ENCODE peak calls at places on chromosomes 5 and 9, in ten cellular contexts. N is endothelial cell of umbilical vein, B is spleen, R is upper lobe of left lung, O is K562, S is ovary, Q is heart left ventricle, G is IMR-90, U is GM12878, A is thyroid gland. Z is an unnamed sample.

GRCh38 chr9:33791117-33791516 is 4.2 kb upstream of the PRSS3 start:
- DNase-seq in Q (no peak), O (no peak), S (no peak), A (no peak), N (peak), B (no peak), G (peak), R (no peak), U (no peak), Z (no peak)

GRCh38 chr5:110916373-110917049 is 155.0 kb upstream of the TSLP start:
- DNase-seq in R (no peak), A (no peak), N (no peak), O (no peak), U (no peak), G (peak), B (no peak), S (no peak), Q (no peak), Z (peak)

GRCh38 chr5:175654346-175654745 is 3.5 kb upstream of the HRH2 start:
- DNase-seq in Q (no peak), N (no peak), U (no peak), R (no peak), S (no peak), A (peak), B (no peak), G (no peak), O (no peak), Z (no peak)

GRCh38 chr5:139910901-139911300 is 115.3 kb downstream of the PSD2 start:
- DNase-seq in A (no peak), G (no peak), O (no peak), N (no peak), B (peak), R (no peak), S (no peak), U (no peak), Q (no peak), Z (no peak)

GRCh38 chr5:54616031-54616430 is 98.5 kb downstream of the SNX18 start:
- DNase-seq in A (peak), N (no peak), S (peak), R (no peak), B (no peak), G (peak), O (no peak), Q (no peak), U (no peak), Z (no peak)

GRCh38 chr5:4514067-4514648 is 626.0 kb upstream of the ADAMTS16 start:
- DNase-seq in Q (no peak), A (no peak), S (no peak), O (no peak), G (no peak), B (no peak), U (no peak), R (no peak), N (no peak), Z (no peak)

GRCh38 chr9:127121628-127122175 is 733 bp downstream of the ANGPTL2 start:
- DNase-seq in Q (no peak), S (peak), U (no peak), G (peak), R (peak), B (no peak), N (no peak), A (no peak), O (no peak), Z (no peak)

GRCh38 chr5:131589510-131590348 is 45.3 kb downstream of the RAPGEF6 start:
- DNase-seq in N (peak), Q (no peak), U (peak), R (no peak), G (peak), S (peak), O (peak), B (no peak), A (no peak), Z (peak)

GRCh38 chr9:91421987-91422765 is 1.5 kb downstream of the NFIL3 start:
- DNase-seq in S (no peak), R (no peak), O (no peak), Q (no peak), A (peak), U (no peak), N (peak), B (no peak), G (peak), Z (peak)
- TF ChIP-seq POLR2A in S (no peak), R (no peak), O (no peak), Q (peak), A (no peak), U (no peak), N (no peak), B (no peak), G (peak), Z (no peak)

DNA sequence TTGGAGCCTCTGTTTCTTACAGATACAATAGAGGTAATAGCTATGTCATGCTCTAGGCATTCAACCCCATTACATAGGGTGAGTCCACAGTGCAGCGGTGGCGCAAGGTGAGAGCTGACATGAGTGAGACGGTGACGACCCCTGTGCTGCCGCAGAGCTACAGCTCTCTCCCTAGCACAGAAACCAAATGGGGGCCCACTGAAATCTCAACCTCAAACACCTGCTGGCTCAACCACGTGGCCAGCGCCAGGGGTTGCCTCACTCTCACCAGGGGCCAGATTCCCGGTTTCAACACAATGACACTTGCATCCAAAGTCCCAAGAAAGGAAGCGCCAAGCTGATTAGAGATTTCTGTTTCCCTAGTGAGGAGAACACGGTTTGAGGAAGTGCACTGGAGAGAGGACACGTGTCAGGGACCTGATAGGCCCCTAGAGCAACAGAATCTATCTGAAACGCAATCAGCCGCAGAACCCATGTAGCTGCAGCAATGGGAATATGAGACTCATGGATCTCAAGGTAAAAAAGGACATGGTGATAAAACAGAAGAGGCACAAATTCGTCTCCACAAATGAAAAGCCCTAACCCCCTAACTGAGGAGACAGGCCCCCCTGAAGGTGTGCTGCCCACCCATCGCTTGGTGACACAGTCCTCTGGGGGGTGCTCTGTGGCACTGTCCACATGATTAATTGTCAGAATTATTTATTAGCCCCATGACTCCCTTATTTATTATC is 114.3 kb downstream of the CRB2 start:
- DNase-seq in A (no peak), S (no peak), B (no peak), N (no peak), U (no peak), Q (no peak), G (no peak), R (no peak), O (no peak), Z (no peak)
- TF ChIP-seq POLR2A in A (no peak), S (no peak), B (no peak), N (no peak), U (no peak), Q (no peak), G (no peak), R (no peak), O (no peak), Z (no peak)

GRCh38 chr9:35687972-35688557 is 1.7 kb downstream of the TPM2 start:
- DNase-seq in G (no peak), R (no peak), N (no peak), U (no peak), O (no peak), Q (no peak), B (no peak), A (no peak), S (no peak), Z (no peak)
- TF ChIP-seq POLR2A in G (no peak), R (no peak), N (no peak), U (no peak), O (no peak), Q (no peak), B (no peak), A (no peak), S (no peak), Z (no peak)

GRCh38 chr5:67093259-67093658 is 103.3 kb downstream of the CD180 start:
- DNase-seq in O (no peak), Q (no peak), R (no peak), G (no peak), U (no peak), N (no peak), S (no peak), B (no peak), A (no peak), Z (no peak)

GRCh38 chr5:67092447-67093023 is 104.1 kb downstream of the CD180 start:
- DNase-seq in Q (no peak), A (peak), N (no peak), B (no peak), G (peak), S (no peak), U (no peak), O (no peak), R (no peak), Z (no peak)

GRCh38 chr5:67090593-67090992 is 106.0 kb downstream of the CD180 start:
- DNase-seq in B (no peak), O (no peak), Q (no peak), G (no peak), U (no peak), A (no peak), R (no peak), N (no peak), S (no peak), Z (no peak)

GRCh38 chr5:67094476-67095300 is 101.9 kb downstream of the CD180 start:
- DNase-seq in Q (no peak), N (peak), A (peak), R (no peak), U (no peak), G (peak), O (no peak), S (no peak), B (no peak), Z (no peak)

DNA sequence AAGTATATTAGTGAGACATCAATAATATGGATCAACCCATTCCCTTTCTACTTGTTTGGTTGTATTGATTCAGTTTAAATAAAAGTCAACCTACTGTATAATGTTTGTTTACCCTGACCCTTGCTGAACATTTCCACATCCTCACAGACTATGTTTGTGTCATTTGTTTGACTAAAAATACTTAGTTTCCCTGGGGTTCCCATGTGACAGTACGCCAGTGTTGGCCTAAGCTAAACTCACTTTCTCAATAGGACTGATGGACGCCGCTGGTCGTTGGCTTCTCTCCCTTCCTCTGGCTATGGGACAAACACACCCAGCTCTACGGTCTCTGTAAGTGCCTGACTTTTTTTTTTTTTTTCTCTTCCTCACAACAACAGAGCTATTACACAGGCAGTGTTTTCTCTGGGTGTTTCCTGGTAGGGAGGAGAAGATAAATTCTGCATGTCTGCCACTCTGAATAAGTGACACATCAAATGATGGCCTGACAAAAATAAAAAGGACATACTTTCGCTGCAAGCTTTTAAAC is 101.2 kb downstream of the CD180 start:
- DNase-seq in N (peak), B (no peak), A (peak), O (no peak), Q (peak), G (peak), S (peak), R (no peak), U (no peak), Z (no peak)
- TF ChIP-seq POLR2A in N (no peak), B (no peak), A (no peak), O (no peak), Q (no peak), G (no peak), S (no peak), R (no peak), U (no peak), Z (no peak)

GRCh38 chr9:129694265-129694664 is 28.8 kb downstream of the PRRX2 start:
- DNase-seq in Q (no peak), R (no peak), G (no peak), O (no peak), N (no peak), U (no peak), A (peak), S (no peak), B (no peak), Z (peak)
- TF ChIP-seq POLR2A in Q (no peak), R (no peak), G (no peak), O (no peak), N (no peak), U (no peak), A (no peak), S (no peak), B (no peak), Z (no peak)